ENCODE peak calls at places on chromosome 5, in seven cellular contexts. K, U, F, C, E, M and P are unnamed samples.

GRCh38 chr5:148386041-148386440 is 2.3 kb downstream of the FBXO38 start:
- DNase-seq in K (no peak), U (no peak), F (no peak), C (no peak), E (no peak), M (no peak), P (no peak)

GRCh38 chr5:41821051-41821450 is 49.2 kb downstream of the OXCT1 start:
- DNase-seq in K (no peak), U (no peak), F (no peak), C (no peak), E (no peak), M (no peak), P (no peak)

GRCh38 chr5:136086776-136087566 is 45.7 kb upstream of the SMAD5 start:
- DNase-seq in K (no peak), U (no peak), F (no peak), C (no peak), E (no peak), M (no peak), P (no peak)

GRCh38 chr5:65213921-65214525 is 267.7 kb downstream of the ADAMTS6 start:
- DNase-seq in K (no peak), U (no peak), F (no peak), C (no peak), E (no peak), M (no peak), P (no peak)

GRCh38 chr5:27172708-27173107 is 134.3 kb upstream of the CDH9 start:
- DNase-seq in K (no peak), U (no peak), F (no peak), C (no peak), E (no peak), M (no peak), P (no peak)

GRCh38 chr5:34803974-34804373 is 35.0 kb upstream of the TTC23L start:
- DNase-seq in K (no peak), U (no peak), F (no peak), C (no peak), E (no peak), M (no peak), P (no peak)

GRCh38 chr5:116063950-116064349 is 20.9 kb upstream of the COMMD10 start:
- DNase-seq in K (no peak), U (no peak), F (no peak), C (no peak), E (no peak), M (no peak), P (no peak)

GRCh38 chr5:14452685-14453084 is 128.9 kb upstream of the OTULINL start:
- DNase-seq in K (no peak), U (no peak), F (no peak), C (no peak), E (no peak), M (no peak), P (no peak)

GRCh38 chr5:1772634-1773033 is 27.0 kb downstream of the MRPL36 start:
- DNase-seq in K (no peak), U (no peak), F (no peak), C (no peak), E (peak; percentile 39), M (no peak), P (no peak)

GRCh38 chr5:145680744-145681143 is 154.4 kb downstream of the PRELID2 start:
- DNase-seq in K (no peak), U (no peak), F (no peak), C (no peak), E (no peak), M (peak; percentile 9), P (no peak)

GRCh38 chr5:104815212-104815611 is 1252.6 kb upstream of the NUDT12 start:
- DNase-seq in K (no peak), U (no peak), F (no peak), C (no peak), E (no peak), M (no peak), P (no peak)

GRCh38 chr5:143714629-143715028 is 97.3 kb upstream of the HMHB1 start:
- DNase-seq in K (no peak), U (peak; percentile 68), F (no peak), C (no peak), E (no peak), M (no peak), P (no peak)

GRCh38 chr5:90263102-90263501 is 146.5 kb downstream of the CETN3 start:
- DNase-seq in K (no peak), U (no peak), F (no peak), C (no peak), E (no peak), M (no peak), P (no peak)

GRCh38 chr5:127028822-127029457 is 1.4 kb downstream of the MARCHF3 start:
- DNase-seq in K (no peak), U (peak; percentile 50), F (no peak), C (no peak), E (no peak), M (peak; percentile 14), P (no peak)

GRCh38 chr5:177147239-177147638 is 13.7 kb downstream of the NSD1 start:
- DNase-seq in K (no peak), U (no peak), F (no peak), C (no peak), E (no peak), M (no peak), P (no peak)

GRCh38 chr5:83570916-83571315 is 99.4 kb downstream of the VCAN start:
- DNase-seq in K (no peak), U (no peak), F (no peak), C (no peak), E (no peak), M (no peak), P (no peak)